ENCODE peak calls at places on chromosomes 6 and 20, in eight cellular contexts. A, K, Q, X, R, S, P and U are unnamed samples.
A peak's percentile ranks its signal among the peaks of the same experiment; 100 is the strongest.

GRCh38 chr6:70479236-70479635 is 65.9 kb downstream of the FAM135A start:
- DNase-seq in A (no peak), K (no peak), Q (no peak), X (no peak), R (no peak), S (no peak), P (no peak), U (no peak)

GRCh38 chr6:153170511-153170910 is 39.4 kb upstream of the RGS17 start:
- DNase-seq in A (no peak), K (no peak), Q (no peak), X (peak; percentile 55), R (no peak), S (no peak), P (no peak), U (no peak)

GRCh38 chr6:129620234-129620610 is 89.8 kb downstream of the ARHGAP18 start:
- DNase-seq in A (no peak), K (no peak), Q (no peak), X (no peak), R (no peak), S (no peak), P (no peak), U (no peak)

GRCh38 chr6:30960907-30961673 is 20.3 kb downstream of the MUCL3 start:
- DNase-seq in A (no peak), K (no peak), Q (no peak), X (no peak), R (no peak), S (no peak), P (no peak), U (no peak)

GRCh38 chr6:167569879-167570278 is 245.0 kb downstream of the TTLL2 start:
- DNase-seq in A (no peak), K (peak; percentile 52), Q (no peak), X (no peak), R (no peak), S (no peak), P (no peak), U (peak; percentile 88)

GRCh38 chr6:11586117-11586516 is 48.6 kb downstream of the TMEM170B start:
- DNase-seq in A (no peak), K (no peak), Q (no peak), X (no peak), R (no peak), S (no peak), P (no peak), U (no peak)

GRCh38 chr6:30744054-30744805 is at the start of gene IER3:
- DNase-seq in A (peak; percentile 92), K (peak; percentile 94), Q (peak; percentile 92), X (peak; percentile 96), R (peak; percentile 96), S (peak; percentile 95), P (peak; percentile 91), U (peak; percentile 98)

GRCh38 chr6:99334526-99335127 is 14.8 kb downstream of the FAXC start:
- DNase-seq in A (peak; percentile 28), K (no peak), Q (no peak), X (peak; percentile 57), R (peak; percentile 87), S (no peak), P (no peak), U (no peak)

GRCh38 chr6:137486388-137486787 is 7.8 kb downstream of the OLIG3 start:
- DNase-seq in A (no peak), K (no peak), Q (no peak), X (no peak), R (peak; percentile 27), S (no peak), P (no peak), U (peak; percentile 72)

GRCh38 chr6:170022291-170022722 is 268.6 kb downstream of the DLL1 start:
- DNase-seq in A (no peak), K (peak; percentile 55), Q (peak; percentile 20), X (no peak), R (no peak), S (no peak), P (no peak), U (no peak)

GRCh38 chr20:62875419-62876355 is 14.1 kb upstream of the TCFL5 start:
- DNase-seq in A (peak; percentile 60), K (peak; percentile 95), Q (peak; percentile 76), X (peak; percentile 71), R (peak; percentile 85), S (peak; percentile 84), P (no peak), U (no peak)

GRCh38 chr6:3328796-3329195 is 70.0 kb downstream of the PSMG4 start:
- DNase-seq in A (no peak), K (no peak), Q (no peak), X (no peak), R (no peak), S (peak; percentile 61), P (no peak), U (no peak)

GRCh38 chr6:141110486-141110885 is 1022.2 kb upstream of the GJE1 start:
- DNase-seq in A (no peak), K (no peak), Q (no peak), X (no peak), R (no peak), S (no peak), P (no peak), U (no peak)

GRCh38 chr6:99349620-99350141 is at the start of gene FAXC:
- DNase-seq in A (peak; percentile 66), K (peak; percentile 73), Q (peak; percentile 70), X (peak; percentile 16), R (peak; percentile 83), S (no peak), P (peak; percentile 81), U (no peak)

GRCh38 chr6:42988486-42989020 is 4.2 kb downstream of the PPP2R5D start:
- DNase-seq in A (no peak), K (no peak), Q (no peak), X (no peak), R (peak; percentile 7), S (no peak), P (no peak), U (no peak)

GRCh38 chr20:3251806-3252205 is 12.8 kb upstream of the SLC4A11 start:
- DNase-seq in A (no peak), K (no peak), Q (peak; percentile 37), X (no peak), R (no peak), S (no peak), P (no peak), U (no peak)

GRCh38 chr20:37390503-37390890 is 44.6 kb downstream of the SRC start:
- DNase-seq in A (no peak), K (peak; percentile 44), Q (no peak), X (no peak), R (no peak), S (peak; percentile 48), P (no peak), U (no peak)

GRCh38 chr20:62054451-62054953 is 11.2 kb downstream of the TAF4 start:
- DNase-seq in A (no peak), K (no peak), Q (no peak), X (no peak), R (no peak), S (peak; percentile 51), P (peak; percentile 31), U (no peak)

GRCh38 chr20:10385850-10386544 is 48.0 kb downstream of the MKKS start:
- DNase-seq in A (no peak), K (no peak), Q (no peak), X (no peak), R (no peak), S (no peak), P (no peak), U (no peak)

GRCh38 chr6:75205776-75206334 is at the start of gene COL12A1:
- DNase-seq in A (peak; percentile 83), K (peak; percentile 99), Q (peak; percentile 80), X (peak; percentile 80), R (peak; percentile 90), S (peak; percentile 81), P (peak; percentile 86), U (peak; percentile 98)

GRCh38 chr20:43855803-43856202 is 58.8 kb upstream of the TOX2 start:
- DNase-seq in A (no peak), K (no peak), Q (no peak), X (no peak), R (no peak), S (no peak), P (no peak), U (no peak)

GRCh38 chr6:91462236-91462635 is 875.4 kb upstream of the MAP3K7 start:
- DNase-seq in A (no peak), K (no peak), Q (no peak), X (no peak), R (no peak), S (no peak), P (no peak), U (no peak)

GRCh38 chr20:38599410-38599882 is 2.2 kb upstream of the ARHGAP40 start:
- DNase-seq in A (peak; percentile 29), K (no peak), Q (peak; percentile 85), X (no peak), R (no peak), S (no peak), P (no peak), U (no peak)

GRCh38 chr6:63805345-63805744 is 169.7 kb downstream of the PHF3 start:
- DNase-seq in A (no peak), K (no peak), Q (no peak), X (no peak), R (no peak), S (no peak), P (no peak), U (no peak)

GRCh38 chr6:63804381-63804956 is 168.9 kb downstream of the PHF3 start:
- DNase-seq in A (no peak), K (no peak), Q (no peak), X (no peak), R (no peak), S (no peak), P (no peak), U (no peak)

GRCh38 chr6:63807056-63807455 is 171.5 kb downstream of the PHF3 start:
- DNase-seq in A (no peak), K (no peak), Q (no peak), X (no peak), R (no peak), S (no peak), P (no peak), U (no peak)

GRCh38 chr6:63806573-63806913 is 170.9 kb downstream of the PHF3 start:
- DNase-seq in A (peak; percentile 33), K (no peak), Q (no peak), X (no peak), R (no peak), S (no peak), P (no peak), U (no peak)

GRCh38 chr6:63805808-63806572 is 170.4 kb downstream of the PHF3 start:
- DNase-seq in A (peak; percentile 56), K (no peak), Q (no peak), X (no peak), R (no peak), S (no peak), P (no peak), U (no peak)
- TF ChIP-seq POLR2AphosphoS5 in A (peak; percentile 77), K (no peak), Q (peak; percentile 10), X (no peak), R (no peak), S (no peak), P (no peak), U (no peak)

GRCh38 chr6:89776583-89777233 is 42.9 kb downstream of the MDN1 start:
- DNase-seq in A (no peak), K (no peak), Q (no peak), X (no peak), R (no peak), S (no peak), P (no peak), U (no peak)
- TF ChIP-seq CTCF in A (no peak), K (no peak), Q (no peak), X (no peak), R (no peak), S (no peak), P (no peak), U (no peak)

GRCh38 chr6:139391709-139392108 is 17.3 kb upstream of the CITED2 start:
- DNase-seq in A (no peak), K (no peak), Q (no peak), X (no peak), R (no peak), S (no peak), P (no peak), U (peak; percentile 57)
- TF ChIP-seq POLR2AphosphoS5 in A (no peak), K (no peak), Q (no peak), X (no peak), R (no peak), S (no peak), P (no peak), U (no peak)

GRCh38 chr6:103122766-103123601 is 1729.5 kb downstream of the GRIK2 start:
- DNase-seq in A (peak; percentile 17), K (no peak), Q (peak; percentile 54), X (peak; percentile 69), R (peak; percentile 91), S (no peak), P (peak; percentile 88), U (no peak)
- TF ChIP-seq CTCF in A (peak; percentile 28), K (no peak), Q (peak; percentile 26), X (peak; percentile 50), R (peak; percentile 92), S (no peak), P (peak; percentile 78), U (no peak)